ENCODE peak calls at places on chromosomes 12 and 14, in eight cellular contexts. S is heart left ventricle; X is COR-L47; Y is AG10803; L is substantia nigra; C is IMR-90; B is foreskin melanocyte; T is stimulated activated CD4-positive, alpha-beta T cell treated with anti-CD3 and anti-CD28 coated beads, Interleukin-1b, Interleukin-23, amount 100 ng/mL, for 1 hour. A is an unnamed sample.

GRCh38 chr14:54570651-54571415 is 3.9 kb downstream of the SAMD4A start:
- DNase-seq in C (peak; percentile 95), T (no peak), S (no peak), X (no peak), B (no peak), L (no peak), Y (peak; percentile 91), A (no peak)

GRCh38 chr12:45989857-45990467 is 412 bp downstream of the SCAF11 start:
- DNase-seq in S (peak; percentile 89), B (peak; percentile 42), Y (peak; percentile 52), C (peak; percentile 47), X (peak; percentile 41), L (peak; percentile 53), T (no peak), A (no peak)

GRCh38 chr12:11795910-11796459 is 146.5 kb downstream of the ETV6 start:
- DNase-seq in Y (peak; percentile 31), B (no peak), X (no peak), C (peak; percentile 91), T (no peak), S (no peak), L (no peak), A (no peak)

GRCh38 chr14:48536318-48536717 is 860.9 kb upstream of the MDGA2 start:
- DNase-seq in S (no peak), X (no peak), C (no peak), L (no peak), B (peak; percentile 0), Y (no peak), T (no peak), A (no peak)

GRCh38 chr14:92436115-92436776 is 77.3 kb upstream of the RIN3 start:
- DNase-seq in Y (no peak), S (no peak), X (no peak), T (no peak), B (no peak), C (no peak), L (no peak), A (no peak)

GRCh38 chr12:122099280-122099749 is 20.8 kb downstream of the MLXIP start:
- DNase-seq in B (no peak), C (no peak), X (no peak), S (no peak), Y (no peak), T (no peak), L (no peak), A (no peak)

GRCh38 chr12:84994436-84994835 is 41.6 kb downstream of the TSPAN19 start:
- DNase-seq in C (peak; percentile 11), S (no peak), B (peak; percentile 60), X (peak; percentile 51), L (no peak), T (no peak), Y (no peak), A (no peak)

GRCh38 chr12:111203969-111204368 is 164.9 kb downstream of the PHETA1 start:
- DNase-seq in L (no peak), T (no peak), X (no peak), S (no peak), Y (no peak), C (no peak), B (no peak), A (no peak)

GRCh38 chr14:22640192-22640591 is 4.0 kb downstream of the OR6J1 start:
- DNase-seq in C (no peak), S (no peak), X (no peak), B (no peak), T (no peak), Y (no peak), L (no peak), A (no peak)

GRCh38 chr12:3698218-3698974 is 54.5 kb downstream of the CRACR2A start:
- DNase-seq in B (peak; percentile 35), Y (peak; percentile 98), L (no peak), S (no peak), C (peak; percentile 95), T (no peak), X (peak; percentile 80), A (peak; percentile 28)

GRCh38 chr12:45509621-45510020 is 219.9 kb upstream of the ARID2 start:
- DNase-seq in S (no peak), C (no peak), Y (no peak), B (peak; percentile 65), L (no peak), X (no peak), T (no peak), A (no peak)

GRCh38 chr12:64890873-64891468 is 66.5 kb downstream of the TBC1D30 start:
- DNase-seq in T (no peak), X (peak; percentile 61), L (no peak), B (peak; percentile 51), C (peak; percentile 70), Y (peak; percentile 58), S (no peak), A (no peak)

GRCh38 chr14:68191567-68192321 is 372.2 kb downstream of the RAD51B start:
- DNase-seq in X (no peak), L (no peak), C (peak; percentile 37), T (no peak), B (peak; percentile 61), Y (no peak), S (no peak), A (no peak)

GRCh38 chr12:27975222-27976136 is 2.9 kb upstream of the PTHLH start:
- DNase-seq in B (no peak), L (no peak), X (no peak), T (no peak), S (peak; percentile 67), C (peak; percentile 72), Y (peak; percentile 57), A (no peak)

GRCh38 chr14:80699861-80700260 is 241.7 kb downstream of the CEP128 start:
- DNase-seq in B (no peak), C (no peak), L (no peak), Y (no peak), X (no peak), T (no peak), S (no peak), A (no peak)

GRCh38 chr12:132264086-132265010 is 65.0 kb downstream of the GALNT9 start:
- DNase-seq in X (no peak), B (no peak), C (no peak), S (peak; percentile 56), L (no peak), Y (no peak), T (no peak), A (no peak)

GRCh38 chr12:82099216-82099615 is 259.0 kb downstream of the CCDC59 start:
- DNase-seq in T (no peak), Y (no peak), X (no peak), L (no peak), S (no peak), C (no peak), B (no peak), A (no peak)

GRCh38 chr12:55619352-55620138 is 17.1 kb upstream of the OR10P1 start:
- DNase-seq in C (peak; percentile 92), T (no peak), X (peak; percentile 49), B (peak; percentile 89), Y (peak; percentile 92), S (no peak), L (no peak), A (no peak)

GRCh38 chr12:109477963-109478315 is 505 bp downstream of the UBE3B start:
- DNase-seq in B (no peak), Y (no peak), T (no peak), C (no peak), L (no peak), X (no peak), S (no peak), A (no peak)

GRCh38 chr14:25400607-25401206 is 350.8 kb upstream of the STXBP6 start:
- DNase-seq in L (peak; percentile 17), T (no peak), B (peak; percentile 35), S (no peak), X (peak; percentile 45), C (peak; percentile 29), Y (peak; percentile 56), A (no peak)

GRCh38 chr14:75578786-75579781 is 664 bp downstream of the FLVCR2 start:
- DNase-seq in Y (peak; percentile 24), L (no peak), X (no peak), B (peak; percentile 35), S (no peak), T (no peak), C (peak; percentile 31), A (no peak)

GRCh38 chr12:114218136-114218535 is 187.8 kb downstream of the TBX5 start:
- DNase-seq in B (no peak), T (no peak), Y (peak; percentile 31), C (no peak), X (no peak), L (no peak), S (no peak), A (no peak)

GRCh38 chr12:95141305-95141704 is 67.9 kb upstream of the NR2C1 start:
- DNase-seq in Y (no peak), B (no peak), L (no peak), T (no peak), X (no peak), C (no peak), S (no peak), A (no peak)

GRCh38 chr12:91854725-91855124 is 290.9 kb downstream of the BTG1 start:
- DNase-seq in C (peak; percentile 40), X (no peak), Y (peak; percentile 36), L (no peak), B (peak; percentile 81), S (no peak), T (no peak), A (no peak)

GRCh38 chr12:79317184-79317847 is 373.4 kb downstream of the PAWR start:
- DNase-seq in S (no peak), B (no peak), L (no peak), Y (no peak), C (no peak), X (no peak), T (no peak), A (no peak)

GRCh38 chr14:24321212-24321975 is 10.1 kb downstream of the LTB4R start:
- DNase-seq in S (no peak), B (no peak), X (no peak), Y (no peak), L (no peak), T (no peak), C (no peak), A (no peak)

GRCh38 chr14:104332634-104333270 is 194.4 kb downstream of the KIF26A start:
- DNase-seq in L (no peak), B (no peak), Y (no peak), T (no peak), C (no peak), S (peak; percentile 55), X (no peak), A (no peak)

GRCh38 chr12:49294086-49294803 is 702 bp upstream of the PRPH start:
- DNase-seq in X (no peak), L (no peak), Y (no peak), B (no peak), T (no peak), C (no peak), S (no peak), A (no peak)

GRCh38 chr12:52081263-52081733 is 1.8 kb downstream of the SMIM41 start:
- DNase-seq in T (no peak), C (no peak), X (peak; percentile 75), S (no peak), Y (no peak), L (no peak), B (no peak), A (no peak)

GRCh38 chr12:991350-992278 is 591 bp downstream of the ERC1 start:
- DNase-seq in C (peak; percentile 29), Y (no peak), L (no peak), T (no peak), X (peak; percentile 2), S (no peak), B (no peak), A (peak; percentile 58)

GRCh38 chr14:49546766-49547165 is 39.4 kb downstream of the RPS29 start:
- DNase-seq in Y (no peak), L (no peak), C (no peak), B (no peak), S (no peak), T (no peak), X (no peak), A (no peak)

GRCh38 chr12:106446429-106447092 is 89.0 kb downstream of the POLR3B start:
- DNase-seq in B (no peak), X (peak; percentile 43), L (no peak), T (no peak), S (no peak), Y (no peak), C (no peak), A (no peak)

GRCh38 chr14:99995700-99996356 is 69.4 kb upstream of the EVL start:
- DNase-seq in T (no peak), B (peak; percentile 44), S (no peak), C (peak; percentile 54), L (peak; percentile 55), X (no peak), Y (peak; percentile 50), A (no peak)

GRCh38 chr12:127389923-127390322 is 877.0 kb upstream of the TMEM132C start:
- DNase-seq in T (no peak), B (no peak), X (no peak), L (no peak), C (peak; percentile 60), Y (peak; percentile 89), S (no peak), A (no peak)

A was measured in GOT3.